ENCODE peak calls at places on chromosomes 7 and 10, in eight cellular contexts. One of them, this sample, is unnamed. For H3K4me1 and H3K36me3, the result is how much of the 10 kb centered on the place peaks cover.

GRCh38 chr7:103714377-103714927 is 268.4 kb upstream of the SLC26A5 start:
- DNase-seq in GM23338: no peak
- DNase-seq in heart left ventricle: no peak
- DNase-seq in tibial nerve: no peak
- DNase-seq in CD8-positive, alpha-beta T cell: no peak
- DNase-seq in IMR-90: no peak
- DNase-seq in GM12878: no peak
- DNase-seq in adipocyte: no peak
- DNase-seq in this sample: no peak

GRCh38 chr7:46071601-46072000 is 150.5 kb upstream of the IGFBP3 start:
- DNase-seq in GM23338: no peak
- DNase-seq in heart left ventricle: no peak
- DNase-seq in tibial nerve: no peak
- DNase-seq in CD8-positive, alpha-beta T cell: no peak
- DNase-seq in IMR-90: peak
- DNase-seq in GM12878: no peak
- DNase-seq in adipocyte: peak
- DNase-seq in this sample: no peak

GRCh38 chr10:122388287-122388997 is 13.9 kb downstream of the PLEKHA1 start:
- DNase-seq in GM23338: no peak
- DNase-seq in heart left ventricle: no peak
- DNase-seq in tibial nerve: no peak
- DNase-seq in CD8-positive, alpha-beta T cell: no peak
- DNase-seq in IMR-90: no peak
- DNase-seq in GM12878: no peak
- DNase-seq in adipocyte: no peak
- DNase-seq in this sample: no peak

GRCh38 chr7:11931306-11931705 is 99.3 kb upstream of the THSD7A start:
- DNase-seq in GM23338: no peak
- DNase-seq in heart left ventricle: no peak
- DNase-seq in tibial nerve: no peak
- DNase-seq in CD8-positive, alpha-beta T cell: no peak
- DNase-seq in IMR-90: no peak
- DNase-seq in GM12878: no peak
- DNase-seq in adipocyte: no peak
- DNase-seq in this sample: no peak

GRCh38 chr7:89772276-89772675 is 382.0 kb upstream of the STEAP1 start:
- DNase-seq in GM23338: no peak
- DNase-seq in heart left ventricle: no peak
- DNase-seq in tibial nerve: no peak
- DNase-seq in CD8-positive, alpha-beta T cell: no peak
- DNase-seq in IMR-90: no peak
- DNase-seq in GM12878: no peak
- DNase-seq in adipocyte: no peak
- DNase-seq in this sample: no peak

GRCh38 chr10:130350996-130351395 is 214.8 kb downstream of the GLRX3 start:
- DNase-seq in GM23338: no peak
- DNase-seq in heart left ventricle: no peak
- DNase-seq in tibial nerve: no peak
- DNase-seq in CD8-positive, alpha-beta T cell: no peak
- DNase-seq in IMR-90: no peak
- DNase-seq in GM12878: no peak
- DNase-seq in adipocyte: no peak
- DNase-seq in this sample: no peak

GRCh38 chr10:44881639-44882038 is 29.5 kb upstream of the TMEM72 start:
- DNase-seq in GM23338: no peak
- DNase-seq in heart left ventricle: no peak
- DNase-seq in tibial nerve: no peak
- DNase-seq in CD8-positive, alpha-beta T cell: no peak
- DNase-seq in IMR-90: no peak
- DNase-seq in GM12878: no peak
- DNase-seq in adipocyte: no peak
- DNase-seq in this sample: no peak

GRCh38 chr7:118040562-118040961 is 143.4 kb upstream of the LSM8 start:
- DNase-seq in GM23338: no peak
- DNase-seq in heart left ventricle: no peak
- DNase-seq in tibial nerve: no peak
- DNase-seq in CD8-positive, alpha-beta T cell: no peak
- DNase-seq in IMR-90: no peak
- DNase-seq in GM12878: peak
- DNase-seq in adipocyte: no peak
- DNase-seq in this sample: no peak

GRCh38 chr7:135976312-135977019 is 693 bp downstream of the MTPN start:
- DNase-seq in GM23338: peak
- DNase-seq in heart left ventricle: no peak
- DNase-seq in tibial nerve: no peak
- DNase-seq in CD8-positive, alpha-beta T cell: no peak
- DNase-seq in IMR-90: peak
- DNase-seq in GM12878: no peak
- DNase-seq in adipocyte: no peak
- DNase-seq in this sample: no peak

DNA sequence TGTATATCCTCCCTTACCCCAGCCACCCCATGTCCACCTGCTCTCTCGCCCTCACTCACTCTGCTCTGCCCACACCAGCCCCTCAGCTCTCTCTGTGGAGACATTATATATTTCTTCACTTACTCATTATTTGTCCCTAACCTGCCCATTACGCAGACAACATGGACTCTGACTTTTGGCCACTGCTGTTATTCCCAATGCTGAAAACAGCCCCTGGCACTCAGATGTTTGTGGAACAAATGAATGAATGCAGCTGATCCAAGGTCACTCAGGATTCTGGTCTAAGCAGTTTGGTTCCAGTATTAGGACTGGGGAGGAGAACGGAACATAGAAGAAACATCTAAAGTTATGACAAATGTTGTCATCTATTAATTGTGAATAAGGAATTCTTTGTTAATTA is 26.7 kb downstream of the GNA12 start:
- DNase-seq in GM23338: no peak
- DNase-seq in heart left ventricle: no peak
- DNase-seq in tibial nerve: no peak
- DNase-seq in CD8-positive, alpha-beta T cell: no peak
- DNase-seq in IMR-90: no peak
- DNase-seq in GM12878: no peak
- DNase-seq in adipocyte: no peak
- DNase-seq in this sample: no peak
- H3K4me1 ChIP-seq in GM23338: half or more
- H3K4me1 ChIP-seq in heart left ventricle: half or more
- H3K4me1 ChIP-seq in tibial nerve: under half
- H3K4me1 ChIP-seq in CD8-positive, alpha-beta T cell: under half
- H3K4me1 ChIP-seq in IMR-90: under half
- H3K4me1 ChIP-seq in GM12878: under half
- H3K4me1 ChIP-seq in adipocyte: half or more
- H3K4me1 ChIP-seq in this sample: half or more

GRCh38 chr7:107948645-107949442 is 54.1 kb downstream of the LAMB1 start:
- DNase-seq in GM23338: no peak
- DNase-seq in heart left ventricle: no peak
- DNase-seq in tibial nerve: no peak
- DNase-seq in CD8-positive, alpha-beta T cell: no peak
- DNase-seq in IMR-90: peak
- DNase-seq in GM12878: no peak
- DNase-seq in adipocyte: peak
- DNase-seq in this sample: no peak

GRCh38 chr7:107944776-107945175 is 53.8 kb downstream of the DLD start:
- DNase-seq in GM23338: no peak
- DNase-seq in heart left ventricle: no peak
- DNase-seq in tibial nerve: no peak
- DNase-seq in CD8-positive, alpha-beta T cell: no peak
- DNase-seq in IMR-90: no peak
- DNase-seq in GM12878: no peak
- DNase-seq in adipocyte: no peak
- DNase-seq in this sample: no peak

GRCh38 chr7:107945332-107945731 is 54.3 kb downstream of the DLD start:
- DNase-seq in GM23338: no peak
- DNase-seq in heart left ventricle: no peak
- DNase-seq in tibial nerve: no peak
- DNase-seq in CD8-positive, alpha-beta T cell: no peak
- DNase-seq in IMR-90: no peak
- DNase-seq in GM12878: no peak
- DNase-seq in adipocyte: no peak
- DNase-seq in this sample: no peak

GRCh38 chr7:107946451-107946850 is 55.5 kb downstream of the DLD start:
- DNase-seq in GM23338: no peak
- DNase-seq in heart left ventricle: no peak
- DNase-seq in tibial nerve: no peak
- DNase-seq in CD8-positive, alpha-beta T cell: no peak
- DNase-seq in IMR-90: peak
- DNase-seq in GM12878: no peak
- DNase-seq in adipocyte: peak
- DNase-seq in this sample: no peak

GRCh38 chr7:107946881-107947280 is 55.9 kb downstream of the DLD start:
- DNase-seq in GM23338: no peak
- DNase-seq in heart left ventricle: no peak
- DNase-seq in tibial nerve: no peak
- DNase-seq in CD8-positive, alpha-beta T cell: no peak
- DNase-seq in IMR-90: no peak
- DNase-seq in GM12878: no peak
- DNase-seq in adipocyte: no peak
- DNase-seq in this sample: no peak
- H3K36me3 ChIP-seq in GM23338: under half
- H3K36me3 ChIP-seq in heart left ventricle: under half
- H3K36me3 ChIP-seq in tibial nerve: under half
- H3K36me3 ChIP-seq in CD8-positive, alpha-beta T cell: under half
- H3K36me3 ChIP-seq in IMR-90: half or more
- H3K36me3 ChIP-seq in GM12878: under half
- H3K36me3 ChIP-seq in adipocyte: half or more
- H3K36me3 ChIP-seq in this sample: under half

GRCh38 chr10:119303886-119304285 is 96.5 kb downstream of the GRK5 start:
- DNase-seq in GM23338: no peak
- DNase-seq in heart left ventricle: peak
- DNase-seq in tibial nerve: no peak
- DNase-seq in CD8-positive, alpha-beta T cell: no peak
- DNase-seq in IMR-90: no peak
- DNase-seq in GM12878: no peak
- DNase-seq in adipocyte: no peak
- DNase-seq in this sample: no peak

GRCh38 chr10:119301397-119301796 is 94.0 kb downstream of the GRK5 start:
- DNase-seq in GM23338: no peak
- DNase-seq in heart left ventricle: peak
- DNase-seq in tibial nerve: no peak
- DNase-seq in CD8-positive, alpha-beta T cell: peak
- DNase-seq in IMR-90: peak
- DNase-seq in GM12878: no peak
- DNase-seq in adipocyte: no peak
- DNase-seq in this sample: no peak

GRCh38 chr10:119302591-119303253 is 95.4 kb downstream of the GRK5 start:
- DNase-seq in GM23338: no peak
- DNase-seq in heart left ventricle: peak
- DNase-seq in tibial nerve: no peak
- DNase-seq in CD8-positive, alpha-beta T cell: no peak
- DNase-seq in IMR-90: no peak
- DNase-seq in GM12878: no peak
- DNase-seq in adipocyte: no peak
- DNase-seq in this sample: no peak

GRCh38 chr10:119304541-119304940 is 97.2 kb downstream of the GRK5 start:
- DNase-seq in GM23338: no peak
- DNase-seq in heart left ventricle: peak
- DNase-seq in tibial nerve: no peak
- DNase-seq in CD8-positive, alpha-beta T cell: no peak
- DNase-seq in IMR-90: no peak
- DNase-seq in GM12878: no peak
- DNase-seq in adipocyte: no peak
- DNase-seq in this sample: no peak

DNA sequence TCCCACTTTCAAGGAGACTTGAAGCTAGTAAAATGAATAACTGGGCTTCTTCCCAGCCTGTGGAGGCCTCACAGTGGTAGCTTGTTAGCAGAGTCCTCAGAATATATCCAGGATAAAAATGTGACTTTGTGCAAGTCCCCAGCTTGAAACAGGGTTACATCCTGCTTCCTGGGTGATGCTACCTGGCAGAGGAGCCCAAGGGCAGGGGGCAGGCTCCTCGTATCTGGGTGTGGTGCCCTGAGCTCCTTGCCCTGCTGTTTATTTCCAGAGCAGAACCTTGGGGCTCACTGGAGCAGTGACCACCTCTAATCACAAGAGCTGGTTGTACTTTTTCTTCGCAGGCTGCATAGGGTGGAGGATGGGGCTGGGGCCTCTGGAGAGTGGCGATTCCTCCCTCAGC is 94.8 kb downstream of the GRK5 start:
- DNase-seq in GM23338: no peak
- DNase-seq in heart left ventricle: peak
- DNase-seq in tibial nerve: no peak
- DNase-seq in CD8-positive, alpha-beta T cell: no peak
- DNase-seq in IMR-90: no peak
- DNase-seq in GM12878: no peak
- DNase-seq in adipocyte: no peak
- DNase-seq in this sample: no peak
- H3K4me1 ChIP-seq in GM23338: under half
- H3K4me1 ChIP-seq in heart left ventricle: half or more
- H3K4me1 ChIP-seq in tibial nerve: under half
- H3K4me1 ChIP-seq in CD8-positive, alpha-beta T cell: half or more
- H3K4me1 ChIP-seq in IMR-90: under half
- H3K4me1 ChIP-seq in GM12878: under half
- H3K4me1 ChIP-seq in adipocyte: under half
- H3K4me1 ChIP-seq in this sample: half or more

GRCh38 chr7:18504965-18505364 is 9.4 kb downstream of the HDAC9 start:
- DNase-seq in GM23338: no peak
- DNase-seq in heart left ventricle: no peak
- DNase-seq in tibial nerve: no peak
- DNase-seq in CD8-positive, alpha-beta T cell: no peak
- DNase-seq in IMR-90: no peak
- DNase-seq in GM12878: no peak
- DNase-seq in adipocyte: no peak
- DNase-seq in this sample: no peak

GRCh38 chr7:18508441-18509427 is 13.2 kb downstream of the HDAC9 start:
- DNase-seq in GM23338: peak
- DNase-seq in heart left ventricle: no peak
- DNase-seq in tibial nerve: no peak
- DNase-seq in CD8-positive, alpha-beta T cell: no peak
- DNase-seq in IMR-90: peak
- DNase-seq in GM12878: no peak
- DNase-seq in adipocyte: peak
- DNase-seq in this sample: peak

GRCh38 chr7:18509491-18509890 is 13.9 kb downstream of the HDAC9 start:
- DNase-seq in GM23338: no peak
- DNase-seq in heart left ventricle: no peak
- DNase-seq in tibial nerve: no peak
- DNase-seq in CD8-positive, alpha-beta T cell: no peak
- DNase-seq in IMR-90: peak
- DNase-seq in GM12878: no peak
- DNase-seq in adipocyte: peak
- DNase-seq in this sample: no peak

GRCh38 chr7:18503068-18503859 is 7.7 kb downstream of the HDAC9 start:
- DNase-seq in GM23338: no peak
- DNase-seq in heart left ventricle: no peak
- DNase-seq in tibial nerve: no peak
- DNase-seq in CD8-positive, alpha-beta T cell: no peak
- DNase-seq in IMR-90: no peak
- DNase-seq in GM12878: no peak
- DNase-seq in adipocyte: no peak
- DNase-seq in this sample: no peak

GRCh38 chr7:18505870-18506460 is 10.4 kb downstream of the HDAC9 start:
- DNase-seq in GM23338: no peak
- DNase-seq in heart left ventricle: no peak
- DNase-seq in tibial nerve: no peak
- DNase-seq in CD8-positive, alpha-beta T cell: no peak
- DNase-seq in IMR-90: peak
- DNase-seq in GM12878: no peak
- DNase-seq in adipocyte: peak
- DNase-seq in this sample: no peak
- H3K36me3 ChIP-seq in GM23338: under half
- H3K36me3 ChIP-seq in heart left ventricle: under half
- H3K36me3 ChIP-seq in tibial nerve: under half
- H3K36me3 ChIP-seq in CD8-positive, alpha-beta T cell: under half
- H3K36me3 ChIP-seq in IMR-90: under half
- H3K36me3 ChIP-seq in GM12878: under half
- H3K36me3 ChIP-seq in adipocyte: under half
- H3K36me3 ChIP-seq in this sample: under half

GRCh38 chr10:86681047-86681446 is 12.7 kb downstream of the LDB3 start:
- DNase-seq in GM23338: no peak
- DNase-seq in heart left ventricle: peak
- DNase-seq in tibial nerve: no peak
- DNase-seq in CD8-positive, alpha-beta T cell: no peak
- DNase-seq in IMR-90: no peak
- DNase-seq in GM12878: no peak
- DNase-seq in adipocyte: no peak
- DNase-seq in this sample: peak
- H3K4me1 ChIP-seq in GM23338: under half
- H3K4me1 ChIP-seq in heart left ventricle: half or more
- H3K4me1 ChIP-seq in tibial nerve: under half
- H3K4me1 ChIP-seq in CD8-positive, alpha-beta T cell: under half
- H3K4me1 ChIP-seq in IMR-90: under half
- H3K4me1 ChIP-seq in GM12878: under half
- H3K4me1 ChIP-seq in adipocyte: under half
- H3K4me1 ChIP-seq in this sample: half or more

This sample was measured in heart right ventricle.